ENCODE peak calls at places on chromosome 12, in four cellular contexts. One of them, this sample, is unnamed.

GRCh38 chr12:1808798-1809480 is 11.4 kb upstream of the LRTM2 start:
- DNase-seq in endothelial cell of umbilical vein: no peak
- DNase-seq in A549: no peak
- DNase-seq in HepG2: no peak
- DNase-seq in this sample: peak; percentile 71

GRCh38 chr12:94623161-94623920 is 27.0 kb downstream of the TMCC3 start:
- DNase-seq in endothelial cell of umbilical vein: peak; percentile 23
- DNase-seq in A549: no peak
- DNase-seq in HepG2: no peak
- DNase-seq in this sample: no peak

GRCh38 chr12:19338405-19338804 is 100.9 kb upstream of the AEBP2 start:
- DNase-seq in endothelial cell of umbilical vein: no peak
- DNase-seq in A549: no peak
- DNase-seq in HepG2: peak; percentile 1
- DNase-seq in this sample: no peak

GRCh38 chr12:12614342-12614741 is 2.7 kb downstream of the CREBL2 start:
- DNase-seq in endothelial cell of umbilical vein: no peak
- DNase-seq in A549: no peak
- DNase-seq in HepG2: no peak
- DNase-seq in this sample: no peak

GRCh38 chr12:45289245-45290217 is 73.6 kb downstream of the ANO6 start:
- DNase-seq in endothelial cell of umbilical vein: no peak
- DNase-seq in A549: no peak
- DNase-seq in HepG2: no peak
- DNase-seq in this sample: no peak

GRCh38 chr12:64666054-64666914 is 56.0 kb downstream of the RASSF3 start:
- DNase-seq in endothelial cell of umbilical vein: peak; percentile 73
- DNase-seq in A549: no peak
- DNase-seq in HepG2: peak; percentile 43
- DNase-seq in this sample: no peak

GRCh38 chr12:58681730-58682129 is 238.6 kb downstream of the LRIG3 start:
- DNase-seq in endothelial cell of umbilical vein: no peak
- DNase-seq in A549: no peak
- DNase-seq in HepG2: no peak
- DNase-seq in this sample: no peak

GRCh38 chr12:115185529-115185928 is 501.6 kb upstream of the TBX3 start:
- DNase-seq in endothelial cell of umbilical vein: no peak
- DNase-seq in A549: no peak
- DNase-seq in HepG2: no peak
- DNase-seq in this sample: no peak

GRCh38 chr12:6158749-6159148 is 34.3 kb upstream of the VWF start:
- DNase-seq in endothelial cell of umbilical vein: no peak
- DNase-seq in A549: no peak
- DNase-seq in HepG2: no peak
- DNase-seq in this sample: no peak

GRCh38 chr12:113932411-113933196 is 33.5 kb downstream of the RBM19 start:
- DNase-seq in endothelial cell of umbilical vein: peak; percentile 21
- DNase-seq in A549: no peak
- DNase-seq in HepG2: peak; percentile 14
- DNase-seq in this sample: no peak

GRCh38 chr12:25553083-25553482 is at the start of gene LMNTD1:
- DNase-seq in endothelial cell of umbilical vein: no peak
- DNase-seq in A549: no peak
- DNase-seq in HepG2: no peak
- DNase-seq in this sample: no peak

GRCh38 chr12:3342051-3342450 is 149.0 kb upstream of the PRMT8 start:
- DNase-seq in endothelial cell of umbilical vein: peak; percentile 37
- DNase-seq in A549: no peak
- DNase-seq in HepG2: no peak
- DNase-seq in this sample: peak; percentile 32

GRCh38 chr12:53973093-53974042 is at the start of gene HOXC11:
- DNase-seq in endothelial cell of umbilical vein: no peak
- DNase-seq in A549: no peak
- DNase-seq in HepG2: no peak
- DNase-seq in this sample: peak; percentile 58

GRCh38 chr12:48219635-48220034 is 16.5 kb upstream of the OR10AD1 start:
- DNase-seq in endothelial cell of umbilical vein: no peak
- DNase-seq in A549: no peak
- DNase-seq in HepG2: no peak
- DNase-seq in this sample: no peak

GRCh38 chr12:105523164-105524057 is 192.9 kb downstream of the C12orf75 start:
- DNase-seq in endothelial cell of umbilical vein: peak; percentile 18
- DNase-seq in A549: no peak
- DNase-seq in HepG2: no peak
- DNase-seq in this sample: no peak

GRCh38 chr12:116160196-116160595 is 117.3 kb downstream of the MED13L start:
- DNase-seq in endothelial cell of umbilical vein: no peak
- DNase-seq in A549: peak; percentile 43
- DNase-seq in HepG2: no peak
- DNase-seq in this sample: no peak

GRCh38 chr12:19150273-19150895 is 20.9 kb downstream of the PLEKHA5 start:
- DNase-seq in endothelial cell of umbilical vein: no peak
- DNase-seq in A549: no peak
- DNase-seq in HepG2: no peak
- DNase-seq in this sample: no peak

GRCh38 chr12:22821985-22822384 is 197.0 kb downstream of the ETNK1 start:
- DNase-seq in endothelial cell of umbilical vein: no peak
- DNase-seq in A549: no peak
- DNase-seq in HepG2: peak; percentile 12
- DNase-seq in this sample: no peak

GRCh38 chr12:123384994-123385376 is 1.1 kb downstream of the KMT5A start:
- DNase-seq in endothelial cell of umbilical vein: peak; percentile 9
- DNase-seq in A549: peak; percentile 60
- DNase-seq in HepG2: no peak
- DNase-seq in this sample: peak; percentile 19

GRCh38 chr12:1591543-1591942 is 2.8 kb downstream of the FBXL14 start:
- DNase-seq in endothelial cell of umbilical vein: no peak
- DNase-seq in A549: no peak
- DNase-seq in HepG2: no peak
- DNase-seq in this sample: no peak

GRCh38 chr12:124413401-124413800 is 118.5 kb downstream of the RFLNA start:
- DNase-seq in endothelial cell of umbilical vein: no peak
- DNase-seq in A549: no peak
- DNase-seq in HepG2: no peak
- DNase-seq in this sample: no peak
- TF ChIP-seq MAX in endothelial cell of umbilical vein: no peak
- TF ChIP-seq MAX in A549: no peak
- TF ChIP-seq MAX in HepG2: no peak
- TF ChIP-seq MAX in this sample: no peak

GRCh38 chr12:98699568-98699967 is 54.5 kb downstream of the APAF1 start:
- DNase-seq in endothelial cell of umbilical vein: no peak
- DNase-seq in A549: no peak
- DNase-seq in HepG2: no peak
- DNase-seq in this sample: peak; percentile 21

GRCh38 chr12:98697209-98697608 is 52.1 kb downstream of the APAF1 start:
- DNase-seq in endothelial cell of umbilical vein: no peak
- DNase-seq in A549: no peak
- DNase-seq in HepG2: no peak
- DNase-seq in this sample: no peak

GRCh38 chr12:98696036-98696646 is 51.1 kb downstream of the APAF1 start:
- DNase-seq in endothelial cell of umbilical vein: no peak
- DNase-seq in A549: no peak
- DNase-seq in HepG2: no peak
- DNase-seq in this sample: no peak

GRCh38 chr12:98698603-98699463 is 53.7 kb downstream of the APAF1 start:
- DNase-seq in endothelial cell of umbilical vein: peak; percentile 74
- DNase-seq in A549: peak; percentile 66
- DNase-seq in HepG2: peak; percentile 39
- DNase-seq in this sample: peak; percentile 80

GRCh38 chr12:98701166-98701565 is 56.1 kb downstream of the APAF1 start:
- DNase-seq in endothelial cell of umbilical vein: no peak
- DNase-seq in A549: no peak
- DNase-seq in HepG2: no peak
- DNase-seq in this sample: no peak
- TF ChIP-seq MYC in endothelial cell of umbilical vein: no peak
- TF ChIP-seq MYC in A549: no peak
- TF ChIP-seq MYC in HepG2: no peak
- TF ChIP-seq MYC in this sample: no peak

GRCh38 chr12:89524201-89525001 is at the start of gene GALNT4:
- DNase-seq in endothelial cell of umbilical vein: peak; percentile 92
- DNase-seq in A549: peak; percentile 95
- DNase-seq in HepG2: peak; percentile 81
- DNase-seq in this sample: peak; percentile 97

GRCh38 chr12:89528434-89528833 is 2.6 kb upstream of the POC1B start:
- DNase-seq in endothelial cell of umbilical vein: no peak
- DNase-seq in A549: no peak
- DNase-seq in HepG2: no peak
- DNase-seq in this sample: peak; percentile 49

GRCh38 chr12:89525002-89525823 is 617 bp upstream of the GALNT4 start:
- DNase-seq in endothelial cell of umbilical vein: peak; percentile 14
- DNase-seq in A549: peak; percentile 27
- DNase-seq in HepG2: peak; percentile 17
- DNase-seq in this sample: peak; percentile 74

GRCh38 chr12:89525824-89526770 is at the start of gene POC1B:
- DNase-seq in endothelial cell of umbilical vein: peak; percentile 82
- DNase-seq in A549: peak; percentile 76
- DNase-seq in HepG2: peak; percentile 82
- DNase-seq in this sample: peak; percentile 96

GRCh38 chr12:89529738-89530137 is 3.9 kb upstream of the POC1B start:
- DNase-seq in endothelial cell of umbilical vein: peak; percentile 73
- DNase-seq in A549: peak; percentile 66
- DNase-seq in HepG2: peak; percentile 42
- DNase-seq in this sample: peak; percentile 78
- TF ChIP-seq MAX in endothelial cell of umbilical vein: no peak
- TF ChIP-seq MAX in A549: no peak
- TF ChIP-seq MAX in HepG2: no peak
- TF ChIP-seq MAX in this sample: peak; percentile 49

GRCh38 chr12:52446346-52447045 is 5.5 kb downstream of the KRT6B start:
- DNase-seq in endothelial cell of umbilical vein: no peak
- DNase-seq in A549: no peak
- DNase-seq in HepG2: no peak
- DNase-seq in this sample: peak; percentile 16

GRCh38 chr12:52442600-52443061 is 8.5 kb upstream of the KRT75 start:
- DNase-seq in endothelial cell of umbilical vein: no peak
- DNase-seq in A549: peak; percentile 51
- DNase-seq in HepG2: no peak
- DNase-seq in this sample: no peak

GRCh38 chr12:52443966-52444365 is 8.0 kb downstream of the KRT6B start:
- DNase-seq in endothelial cell of umbilical vein: no peak
- DNase-seq in A549: no peak
- DNase-seq in HepG2: no peak
- DNase-seq in this sample: no peak

GRCh38 chr12:52445876-52446275 is 6.1 kb downstream of the KRT6B start:
- DNase-seq in endothelial cell of umbilical vein: no peak
- DNase-seq in A549: no peak
- DNase-seq in HepG2: no peak
- DNase-seq in this sample: no peak

GRCh38 chr12:52444647-52445595 is 7.0 kb downstream of the KRT6B start:
- DNase-seq in endothelial cell of umbilical vein: no peak
- DNase-seq in A549: no peak
- DNase-seq in HepG2: no peak
- DNase-seq in this sample: no peak
- TF ChIP-seq MYC in endothelial cell of umbilical vein: no peak
- TF ChIP-seq MYC in A549: no peak
- TF ChIP-seq MYC in HepG2: no peak
- TF ChIP-seq MYC in this sample: no peak

This sample was measured in NB4.